ENCODE peak calls at places on chromosomes 5 and 9, in five cellular contexts. K, G, M, P and L are unnamed samples.

GRCh38 chr9:121222524-121223171 is 21.0 kb upstream of the RAB14 start:
- DNase-seq in K (no peak), G (no peak), M (no peak), P (no peak), L (no peak)

GRCh38 chr9:125997510-125997823 is 250.3 kb downstream of the PBX3 start:
- DNase-seq in K (no peak), G (no peak), M (no peak), P (peak; percentile 38), L (no peak)

GRCh38 chr5:62144395-62145022 is 161.5 kb upstream of the KIF2A start:
- DNase-seq in K (no peak), G (no peak), M (no peak), P (no peak), L (no peak)

GRCh38 chr9:121634800-121635261 is 16.6 kb upstream of the DAB2IP start:
- DNase-seq in K (peak; percentile 46), G (peak; percentile 26), M (no peak), P (no peak), L (no peak)

GRCh38 chr5:134171972-134172371 is 4.8 kb downstream of the SKP1 start:
- DNase-seq in K (no peak), G (no peak), M (no peak), P (no peak), L (no peak)

GRCh38 chr9:9950813-9951212 is 662.0 kb downstream of the PTPRD start:
- DNase-seq in K (no peak), G (no peak), M (no peak), P (no peak), L (no peak)

GRCh38 chr5:81080809-81081460 is 120.8 kb downstream of the RASGRF2 start:
- DNase-seq in K (no peak), G (no peak), M (no peak), P (no peak), L (no peak)

GRCh38 chr9:135524130-135524861 is 3.1 kb downstream of the LCN1 start:
- DNase-seq in K (peak; percentile 50), G (peak; percentile 48), M (no peak), P (peak; percentile 53), L (no peak)

GRCh38 chr5:1758574-1758973 is 41.1 kb downstream of the MRPL36 start:
- DNase-seq in K (no peak), G (no peak), M (no peak), P (no peak), L (no peak)

GRCh38 chr9:111113712-111114111 is 75.4 kb upstream of the LPAR1 start:
- DNase-seq in K (no peak), G (no peak), M (no peak), P (no peak), L (no peak)

GRCh38 chr9:114497727-114498382 is 7.4 kb downstream of the WHRN start:
- DNase-seq in K (no peak), G (no peak), M (no peak), P (no peak), L (no peak)

GRCh38 chr9:1173986-1174385 is 123.8 kb downstream of the DMRT2 start:
- DNase-seq in K (peak; percentile 10), G (no peak), M (no peak), P (no peak), L (no peak)

GRCh38 chr9:79127661-79128060 is 444.1 kb upstream of the TLE4 start:
- DNase-seq in K (peak; percentile 53), G (no peak), M (no peak), P (no peak), L (no peak)

GRCh38 chr9:9214052-9214451 is 1398.8 kb downstream of the PTPRD start:
- DNase-seq in K (no peak), G (no peak), M (no peak), P (no peak), L (no peak)

GRCh38 chr9:133113163-133113927 is 7.7 kb downstream of the RALGDS start:
- DNase-seq in K (peak; percentile 75), G (peak; percentile 73), M (peak; percentile 78), P (peak; percentile 78), L (peak; percentile 70)